ENCODE peak calls at places on chromosomes 6 and 20, in five cellular contexts. L is K562, N is H1, T is HepG2, E is GM12878. U is an unnamed sample.

GRCh38 chr6:168719901-168720300 is 278.9 kb downstream of the SMOC2 start:
- DNase-seq in L (no peak), N (no peak), T (no peak), E (no peak), U (no peak)

GRCh38 chr6:50849016-50849748 is 30.5 kb downstream of the TFAP2B start:
- DNase-seq in L (no peak), N (no peak), T (no peak), E (no peak), U (no peak)

GRCh38 chr6:54856137-54856536 is 9.6 kb downstream of the FAM83B start:
- DNase-seq in L (no peak), N (no peak), T (no peak), E (no peak), U (no peak)

GRCh38 chr6:122696079-122696478 is 83.4 kb upstream of the FABP7 start:
- DNase-seq in L (no peak), N (no peak), T (no peak), E (no peak), U (no peak)

GRCh38 chr20:15673206-15673605 is 900.0 kb downstream of the KIF16B start:
- DNase-seq in L (no peak), N (no peak), T (no peak), E (no peak), U (no peak)

GRCh38 chr6:150998992-150999975 is 133.8 kb downstream of the MTHFD1L start:
- DNase-seq in L (no peak), N (no peak), T (no peak), E (no peak), U (no peak)

GRCh38 chr20:23061713-23062561 is 12.5 kb upstream of the THBD start:
- DNase-seq in L (no peak), N (no peak), T (peak), E (no peak), U (peak)

GRCh38 chr6:36947570-36948351 is 6.8 kb upstream of the PI16 start:
- DNase-seq in L (no peak), N (no peak), T (no peak), E (no peak), U (no peak)

GRCh38 chr6:10640402-10640801 is 54.0 kb downstream of the C6orf52 start:
- DNase-seq in L (no peak), N (no peak), T (no peak), E (no peak), U (no peak)

GRCh38 chr20:64223526-64224067 is 32.0 kb upstream of the PCMTD2 start:
- DNase-seq in L (peak), N (peak), T (peak), E (no peak), U (no peak)

GRCh38 chr6:35092362-35093117 is 48.6 kb downstream of the TCP11 start:
- DNase-seq in L (peak), N (no peak), T (no peak), E (no peak), U (no peak)

GRCh38 chr6:22146581-22147468 is 150.0 kb downstream of the PRL start:
- DNase-seq in L (no peak), N (no peak), T (no peak), E (no peak), U (no peak)

GRCh38 chr6:22025468-22026159 is 271.2 kb downstream of the PRL start:
- DNase-seq in L (peak), N (peak), T (no peak), E (peak), U (peak)

GRCh38 chr6:152273002-152273401 is 364.2 kb downstream of the SYNE1 start:
- DNase-seq in L (no peak), N (no peak), T (no peak), E (no peak), U (no peak)

GRCh38 chr6:120826253-120826652 is 508.0 kb downstream of the TBC1D32 start:
- DNase-seq in L (no peak), N (no peak), T (peak), E (no peak), U (peak)

GRCh38 chr6:12026120-12026519 is 14.0 kb downstream of the HIVEP1 start:
- DNase-seq in L (no peak), N (no peak), T (no peak), E (no peak), U (no peak)

GRCh38 chr6:78808933-78809332 is 58.4 kb upstream of the IRAK1BP1 start:
- DNase-seq in L (no peak), N (no peak), T (no peak), E (no peak), U (no peak)

GRCh38 chr6:17361013-17361412 is 32.4 kb upstream of the CAP2 start:
- DNase-seq in L (no peak), N (no peak), T (no peak), E (no peak), U (no peak)

GRCh38 chr6:136401749-136402148 is 112.1 kb upstream of the BCLAF1 start:
- DNase-seq in L (no peak), N (no peak), T (no peak), E (no peak), U (no peak)

GRCh38 chr6:66848244-66848953 is 1141.4 kb upstream of the EYS start:
- DNase-seq in L (no peak), N (no peak), T (no peak), E (no peak), U (no peak)

GRCh38 chr6:7566617-7567173 is 23.3 kb upstream of the SNRNP48 start:
- DNase-seq in L (no peak), N (no peak), T (no peak), E (no peak), U (no peak)

GRCh38 chr6:29864037-29864795 is 36.6 kb downstream of the HLA-G start:
- DNase-seq in L (no peak), N (no peak), T (no peak), E (no peak), U (no peak)

GRCh38 chr20:18524646-18525045 is 16.9 kb downstream of the SEC23B start:
- DNase-seq in L (no peak), N (no peak), T (no peak), E (no peak), U (no peak)

GRCh38 chr6:16228709-16229665 is 9.4 kb upstream of the GMPR start:
- DNase-seq in L (no peak), N (no peak), T (no peak), E (no peak), U (no peak)

GRCh38 chr6:73675466-73676098 is 20.4 kb upstream of the CD109 start:
- DNase-seq in L (peak), N (no peak), T (peak), E (no peak), U (peak)

GRCh38 chr20:60851826-60852704 is 400.0 kb upstream of the CDH4 start:
- DNase-seq in L (no peak), N (peak), T (peak), E (no peak), U (no peak)

GRCh38 chr6:137883400-137883888 is 16.4 kb downstream of the TNFAIP3 start:
- DNase-seq in L (no peak), N (no peak), T (no peak), E (no peak), U (no peak)

GRCh38 chr20:872855-873520 is 39.5 kb downstream of the FAM110A start:
- DNase-seq in L (peak), N (peak), T (no peak), E (no peak), U (no peak)

GRCh38 chr6:147207351-147207750 is 3.1 kb downstream of the STXBP5 start:
- DNase-seq in L (no peak), N (no peak), T (no peak), E (no peak), U (no peak)

GRCh38 chr6:146850238-146850896 is 251.6 kb downstream of the ADGB start:
- DNase-seq in L (no peak), N (no peak), T (no peak), E (no peak), U (no peak)

DNA sequence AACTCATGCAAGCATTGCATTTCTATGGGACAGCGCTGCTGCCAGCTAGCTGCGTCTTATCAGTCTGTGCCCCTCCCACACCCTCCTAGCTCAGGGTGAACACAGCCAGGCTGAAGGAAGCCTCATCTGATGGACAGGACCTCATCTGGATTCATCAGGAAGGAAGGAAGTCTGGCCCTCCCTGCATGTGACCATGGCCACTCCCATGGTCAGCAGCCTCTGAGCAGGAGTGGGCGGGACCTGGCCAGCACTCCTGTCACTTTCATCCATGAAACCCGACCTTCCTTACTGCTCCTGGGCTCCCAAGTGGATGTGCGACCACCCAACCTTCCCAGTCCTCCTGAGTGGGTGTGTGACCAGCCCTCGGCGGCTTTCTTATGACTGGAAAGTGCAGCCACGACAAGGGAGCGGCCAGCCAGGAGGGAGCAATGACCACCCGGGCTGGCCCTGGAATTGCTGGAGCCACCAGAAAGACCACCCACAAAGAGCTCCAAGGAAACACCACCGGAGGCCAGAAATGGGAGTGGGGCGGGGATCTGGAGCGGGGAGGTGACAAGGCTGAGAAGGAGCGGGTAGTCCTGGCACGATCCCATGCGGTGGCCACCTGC is 241.1 kb downstream of the TTLL2 start:
- DNase-seq in L (peak), N (no peak), T (peak), E (no peak), U (no peak)
- TF ChIP-seq HDAC2 in L (no peak), N (no peak), T (no peak), E (no peak), U (no peak)

GRCh38 chr6:45590225-45590624 is 212.5 kb upstream of the SUPT3H start:
- DNase-seq in L (no peak), N (no peak), T (no peak), E (no peak), U (no peak)
- TF ChIP-seq HDAC2 in L (no peak), N (no peak), T (no peak), E (no peak), U (no peak)

GRCh38 chr6:39927159-39927558 is 7.1 kb downstream of the MOCS1 start:
- DNase-seq in L (no peak), N (no peak), T (no peak), E (no peak), U (no peak)

GRCh38 chr6:39930540-39930939 is 3.7 kb downstream of the MOCS1 start:
- DNase-seq in L (no peak), N (no peak), T (no peak), E (no peak), U (no peak)

GRCh38 chr6:39929733-39930461 is 4.4 kb downstream of the MOCS1 start:
- DNase-seq in L (no peak), N (no peak), T (peak), E (no peak), U (no peak)

GRCh38 chr6:39931607-39932006 is 2.7 kb downstream of the MOCS1 start:
- DNase-seq in L (no peak), N (no peak), T (no peak), E (no peak), U (no peak)

DNA sequence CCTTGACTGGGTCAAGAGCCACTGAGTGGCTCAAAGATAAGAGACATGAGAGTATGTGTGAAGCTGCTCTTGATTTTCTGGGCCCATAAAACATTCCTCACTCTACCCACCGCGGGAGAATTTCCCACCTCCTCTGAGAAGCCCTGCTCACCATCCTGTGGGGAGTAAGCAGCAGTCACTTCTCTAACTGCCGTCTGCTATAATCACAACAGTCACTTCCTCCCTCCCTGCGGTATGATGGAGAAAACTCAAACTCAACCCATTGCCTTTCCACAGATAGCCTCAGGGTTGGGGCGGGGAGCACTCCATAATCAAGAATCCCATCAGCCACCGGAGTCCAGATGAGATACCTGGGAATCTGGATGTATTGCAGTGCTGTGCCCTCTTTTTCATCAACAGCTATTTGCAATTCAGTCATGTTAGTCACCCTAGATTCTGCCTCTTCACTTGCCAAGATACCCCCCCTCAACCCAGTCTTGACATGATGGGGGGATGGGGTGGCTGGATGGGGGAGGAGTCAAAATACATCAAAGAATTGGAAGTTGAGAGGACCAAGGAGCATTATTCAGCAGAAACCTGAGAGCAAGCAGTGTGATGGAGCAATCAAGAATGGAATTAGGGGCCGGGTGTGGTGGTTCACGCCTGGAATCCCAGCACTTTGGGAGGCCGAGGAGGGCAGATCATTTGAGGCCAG is 5.1 kb downstream of the MOCS1 start:
- DNase-seq in L (no peak), N (no peak), T (no peak), E (no peak), U (no peak)
- TF ChIP-seq HDAC2 in L (no peak), N (no peak), T (no peak), E (no peak), U (no peak)

DNA sequence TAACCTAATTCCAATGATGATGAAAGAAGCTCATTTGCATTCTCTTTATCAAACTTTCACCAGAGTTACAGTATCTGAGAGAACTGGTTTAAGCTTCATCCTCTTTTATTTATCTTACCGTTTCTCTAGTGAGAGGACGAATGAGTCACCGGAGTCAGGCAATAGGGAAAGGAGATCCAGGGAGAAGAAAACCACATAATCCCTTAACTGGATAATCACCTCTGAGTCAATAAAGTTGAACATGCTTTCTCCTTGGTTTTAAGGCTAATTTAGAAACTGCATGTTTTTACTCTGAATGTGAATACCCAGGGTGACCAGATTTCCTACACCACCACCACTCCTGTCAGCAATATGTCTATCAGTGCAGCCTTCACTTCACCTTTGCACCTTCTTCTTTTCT is 313.7 kb upstream of the TBX18 start:
- DNase-seq in L (no peak), N (no peak), T (peak), E (no peak), U (peak)
- TF ChIP-seq HDAC2 in L (no peak), N (no peak), T (no peak), E (no peak), U (no peak)

GRCh38 chr6:56850618-56851017 is 104.3 kb upstream of the BEND6 start:
- DNase-seq in L (no peak), N (no peak), T (no peak), E (no peak), U (no peak)

GRCh38 chr6:56851541-56852248 is 103.2 kb upstream of the BEND6 start:
- DNase-seq in L (no peak), N (no peak), T (peak), E (peak), U (peak)

GRCh38 chr6:56849876-56850275 is 105.0 kb upstream of the BEND6 start:
- DNase-seq in L (no peak), N (no peak), T (no peak), E (no peak), U (no peak)

GRCh38 chr6:56852249-56852606 is 102.7 kb upstream of the BEND6 start:
- DNase-seq in L (no peak), N (no peak), T (no peak), E (no peak), U (no peak)

DNA sequence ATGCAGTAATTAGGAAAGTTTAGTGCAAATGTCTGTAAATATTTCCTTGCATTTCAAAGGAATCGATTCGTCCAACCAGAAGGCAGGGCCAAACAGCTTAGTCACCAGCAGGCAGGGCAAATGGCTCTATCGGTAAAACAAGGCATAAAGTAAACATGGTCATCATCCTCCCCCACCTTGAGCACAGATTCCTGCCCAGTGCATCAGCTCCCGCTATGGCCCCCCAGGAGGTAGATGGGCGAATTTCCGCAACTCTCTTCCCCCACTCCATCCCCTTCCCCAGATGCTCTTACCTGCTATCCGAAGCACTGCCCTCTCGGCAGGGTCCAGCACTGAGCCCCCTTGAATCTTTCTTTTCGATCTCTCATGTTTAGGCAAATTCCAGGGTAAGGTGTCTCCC is 103.8 kb upstream of the BEND6 start:
- DNase-seq in L (no peak), N (no peak), T (no peak), E (no peak), U (no peak)
- TF ChIP-seq HDAC2 in L (no peak), N (no peak), T (no peak), E (no peak), U (no peak)